ENCODE peak calls at places on chromosomes 12 and 14, in six cellular contexts. V is left lung; I is heart left ventricle; D is A673; Q is mammary epithelial cell; Y is CD8-positive, alpha-beta T cell. J is an unnamed sample.
A peak's percentile ranks its signal among the peaks of the same experiment; 100 is the strongest.

GRCh38 chr14:100304825-100305445 is 1.3 kb downstream of the SLC25A29 start:
- DNase-seq in V (peak; percentile 76), I (no peak), D (peak; percentile 70), Q (peak; percentile 40), Y (peak; percentile 56), J (no peak)

GRCh38 chr12:105057174-105057573 is 27.1 kb downstream of the ALDH1L2 start:
- DNase-seq in V (no peak), I (no peak), D (no peak), Q (no peak), Y (no peak), J (no peak)

GRCh38 chr12:55126106-55126505 is at the start of gene OR9K2:
- DNase-seq in V (no peak), I (no peak), D (no peak), Q (no peak), Y (no peak), J (no peak)

GRCh38 chr12:1836854-1837411 is 16.6 kb downstream of the LRTM2 start:
- DNase-seq in V (no peak), I (peak; percentile 60), D (peak; percentile 29), Q (no peak), Y (no peak), J (no peak)

GRCh38 chr14:72443991-72444431 is 449.9 kb downstream of the DPF3 start:
- DNase-seq in V (no peak), I (no peak), D (no peak), Q (no peak), Y (peak; percentile 52), J (no peak)

GRCh38 chr14:79342942-79343341 is 868.4 kb downstream of the DIO2 start:
- DNase-seq in V (no peak), I (no peak), D (no peak), Q (no peak), Y (no peak), J (no peak)

GRCh38 chr14:95274874-95275273 is 44.8 kb downstream of the CLMN start:
- DNase-seq in V (no peak), I (no peak), D (no peak), Q (no peak), Y (no peak), J (no peak)

GRCh38 chr12:105921872-105922669 is 216.7 kb downstream of the NUAK1 start:
- DNase-seq in V (no peak), I (no peak), D (no peak), Q (no peak), Y (no peak), J (no peak)

GRCh38 chr14:99137913-99138571 is 134.0 kb downstream of the BCL11B start:
- DNase-seq in V (no peak), I (no peak), D (peak; percentile 23), Q (no peak), Y (no peak), J (no peak)

GRCh38 chr12:8226355-8226754 is 1.1 kb downstream of the FAM90A1 start:
- DNase-seq in V (no peak), I (no peak), D (no peak), Q (no peak), Y (peak; percentile 36), J (no peak)

GRCh38 chr14:29926701-29927595 is 699 bp downstream of the PRKD1 start:
- DNase-seq in V (peak; percentile 48), I (peak; percentile 73), D (peak; percentile 24), Q (peak; percentile 50), Y (no peak), J (peak; percentile 56)

GRCh38 chr14:89813485-89814080 is 140.9 kb downstream of the EFCAB11 start:
- DNase-seq in V (no peak), I (no peak), D (no peak), Q (no peak), Y (no peak), J (no peak)

GRCh38 chr12:51891843-51892242 is 3.9 kb downstream of the ANKRD33 start:
- DNase-seq in V (no peak), I (no peak), D (no peak), Q (no peak), Y (no peak), J (no peak)

GRCh38 chr12:106145539-106146447 is 7.0 kb upstream of the NUAK1 start:
- DNase-seq in V (no peak), I (no peak), D (no peak), Q (no peak), Y (peak; percentile 5), J (no peak)

GRCh38 chr14:21672116-21672515 is 1.5 kb downstream of the OR4E1 start:
- DNase-seq in V (no peak), I (no peak), D (no peak), Q (no peak), Y (no peak), J (no peak)

GRCh38 chr12:57688931-57689330 is 5.0 kb upstream of the OS9 start:
- DNase-seq in V (no peak), I (no peak), D (no peak), Q (no peak), Y (no peak), J (no peak)

GRCh38 chr14:60648934-60649814 is at the start of gene SIX1:
- DNase-seq in V (peak; percentile 65), I (peak; percentile 74), D (peak; percentile 94), Q (peak; percentile 90), Y (no peak), J (peak; percentile 86)

GRCh38 chr14:105525861-105526780 is at the start of gene TMEM121:
- DNase-seq in V (no peak), I (no peak), D (peak; percentile 20), Q (no peak), Y (no peak), J (peak; percentile 58)

GRCh38 chr12:62724285-62724684 is 210.7 kb downstream of the PPM1H start:
- DNase-seq in V (no peak), I (no peak), D (no peak), Q (no peak), Y (no peak), J (no peak)

GRCh38 chr14:51453869-51454268 is 197.8 kb upstream of the FRMD6 start:
- DNase-seq in V (no peak), I (no peak), D (peak; percentile 72), Q (peak; percentile 57), Y (no peak), J (no peak)

GRCh38 chr12:20404576-20405346 is 36.4 kb downstream of the PDE3A start:
- DNase-seq in V (peak; percentile 33), I (no peak), D (peak; percentile 17), Q (no peak), Y (no peak), J (no peak)

GRCh38 chr12:102444093-102444492 is 36.3 kb downstream of the IGF1 start:
- DNase-seq in V (no peak), I (no peak), D (no peak), Q (no peak), Y (no peak), J (no peak)

GRCh38 chr12:53476769-53477209 is 22.5 kb downstream of the MAP3K12 start:
- DNase-seq in V (no peak), I (no peak), D (peak; percentile 77), Q (no peak), Y (no peak), J (no peak)

GRCh38 chr12:57803317-57803893 is 15.1 kb downstream of the AVIL start:
- DNase-seq in V (no peak), I (no peak), D (peak; percentile 66), Q (peak; percentile 42), Y (no peak), J (peak; percentile 55)

GRCh38 chr12:63915105-63915830 is 70.8 kb downstream of the SRGAP1 start:
- DNase-seq in V (no peak), I (no peak), D (peak; percentile 86), Q (peak; percentile 52), Y (no peak), J (no peak)

GRCh38 chr14:64508215-64508776 is 3.7 kb downstream of the ZBTB1 start:
- DNase-seq in V (no peak), I (no peak), D (no peak), Q (no peak), Y (no peak), J (no peak)

GRCh38 chr14:64510825-64511679 is 6.5 kb downstream of the ZBTB1 start:
- DNase-seq in V (peak; percentile 46), I (no peak), D (peak; percentile 84), Q (peak; percentile 56), Y (peak; percentile 77), J (no peak)

GRCh38 chr14:64509036-64509435 is 4.5 kb downstream of the ZBTB1 start:
- DNase-seq in V (no peak), I (no peak), D (no peak), Q (no peak), Y (no peak), J (no peak)

GRCh38 chr14:64507376-64508156 is 3.0 kb downstream of the ZBTB1 start:
- DNase-seq in V (no peak), I (no peak), D (no peak), Q (peak; percentile 78), Y (no peak), J (no peak)

GRCh38 chr14:64510127-64510808 is 5.7 kb downstream of the ZBTB1 start:
- DNase-seq in V (no peak), I (no peak), D (no peak), Q (no peak), Y (no peak), J (no peak)
- H3K4me1 ChIP-seq in V (peaks cover 38% of the 10 kb centered on the region), I (peaks cover 3% of the 10 kb centered on the region), D (peaks cover 34% of the 10 kb centered on the region), Q (peaks cover 37% of the 10 kb centered on the region), Y (peaks cover 62% of the 10 kb centered on the region), J (peaks cover 62% of the 10 kb centered on the region)

GRCh38 chr12:42222724-42223123 is 15.3 kb downstream of the YAF2 start:
- DNase-seq in V (no peak), I (no peak), D (no peak), Q (no peak), Y (no peak), J (no peak)

GRCh38 chr12:42216737-42217136 is 21.3 kb downstream of the YAF2 start:
- DNase-seq in V (no peak), I (no peak), D (peak; percentile 33), Q (no peak), Y (no peak), J (no peak)

DNA sequence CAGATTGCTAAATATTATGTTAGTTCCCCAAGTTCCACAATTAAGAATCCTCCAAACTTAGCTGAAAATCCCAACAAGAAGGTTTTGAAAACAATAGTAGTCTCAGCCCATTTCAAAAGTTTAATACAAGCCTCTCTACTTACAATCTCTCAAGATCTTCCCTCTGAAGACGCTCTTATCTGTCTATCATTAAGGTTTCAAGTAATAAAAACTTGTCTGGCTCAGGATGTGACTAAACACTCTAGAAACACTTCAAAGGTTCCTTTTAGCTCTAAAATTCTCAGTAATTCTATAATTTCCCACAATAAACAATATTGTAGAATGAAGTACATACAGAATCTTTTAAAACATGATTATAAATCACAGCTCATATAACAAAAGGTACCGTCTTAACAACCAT is 16.3 kb downstream of the YAF2 start:
- DNase-seq in V (no peak), I (no peak), D (no peak), Q (no peak), Y (no peak), J (no peak)
- H3K4me3 ChIP-seq in V (no peak overlapping the region), I (no peak overlapping the region), D (no peak overlapping the region), Q (no peak overlapping the region), Y (no peak overlapping the region), J (no peak overlapping the region)

DNA sequence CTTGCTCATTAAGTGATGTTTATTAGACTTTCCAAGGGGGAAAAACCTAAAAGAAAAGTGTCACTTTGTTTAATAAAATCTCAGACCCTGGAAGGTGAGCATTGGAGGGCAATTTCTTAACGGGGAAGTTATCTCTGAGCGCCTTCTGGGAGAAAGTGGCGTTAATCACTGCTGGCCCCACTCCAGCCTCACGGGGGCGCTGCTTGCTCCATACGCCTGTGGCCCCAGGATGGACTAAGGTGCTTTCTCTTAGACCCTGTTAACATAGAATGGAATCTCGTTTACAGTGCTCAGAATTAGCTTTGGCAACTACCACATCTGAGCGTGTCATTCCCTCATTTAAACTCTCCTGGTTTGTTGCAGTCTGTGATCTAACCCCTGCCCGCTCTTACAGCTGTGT is 16.4 kb upstream of the PRIMA1 start:
- DNase-seq in V (no peak), I (no peak), D (no peak), Q (no peak), Y (no peak), J (no peak)
- TF ChIP-seq CTCF in V (no peak), I (no peak), D (peak; percentile 39), Q (no peak), Y (no peak), J (no peak)

GRCh38 chr12:118374909-118375308 is 1.4 kb upstream of the SUDS3 start:
- DNase-seq in V (no peak), I (no peak), D (no peak), Q (no peak), Y (no peak), J (no peak)
- H3K4me1 ChIP-seq in V (peaks cover 4% of the 10 kb centered on the region), I (no peaks in the 10 kb centered on the region), D (peaks cover 28% of the 10 kb centered on the region), Q (peaks cover 31% of the 10 kb centered on the region), Y (peaks cover 34% of the 10 kb centered on the region), J (peaks cover 42% of the 10 kb centered on the region)